ENCODE peak calls at places on chromosomes 3 and 15, in ten cellular contexts. One of them, this sample, is unnamed.

GRCh38 chr15:65067645-65068416 is at the start of gene RASL12:
- DNase-seq in uterus: peak; percentile 63
- DNase-seq in OCI-LY7: no peak
- DNase-seq in colonic mucosa: no peak
- DNase-seq in IMR-90: no peak
- DNase-seq in endothelial cell of umbilical vein: no peak
- DNase-seq in neural progenitor cell: peak; percentile 78
- DNase-seq in body of pancreas: no peak
- DNase-seq in upper lobe of left lung: no peak
- DNase-seq in endodermal cell: peak; percentile 84
- DNase-seq in this sample: no peak

GRCh38 chr3:64681015-64681414 is 6.8 kb downstream of the ADAMTS9 start:
- DNase-seq in uterus: no peak
- DNase-seq in IMR-90: no peak
- DNase-seq in upper lobe of left lung: no peak
- DNase-seq in colonic mucosa: no peak
- DNase-seq in neural progenitor cell: no peak
- DNase-seq in OCI-LY7: no peak
- DNase-seq in body of pancreas: no peak
- DNase-seq in endodermal cell: peak; percentile 52
- DNase-seq in endothelial cell of umbilical vein: no peak
- DNase-seq in this sample: no peak

GRCh38 chr3:195319060-195319459 is 48.1 kb upstream of the XXYLT1 start:
- DNase-seq in body of pancreas: no peak
- DNase-seq in endothelial cell of umbilical vein: no peak
- DNase-seq in IMR-90: no peak
- DNase-seq in neural progenitor cell: no peak
- DNase-seq in OCI-LY7: peak; percentile 33
- DNase-seq in colonic mucosa: no peak
- DNase-seq in uterus: no peak
- DNase-seq in upper lobe of left lung: no peak
- DNase-seq in endodermal cell: no peak
- DNase-seq in this sample: no peak

GRCh38 chr3:125374501-125374995 is 577 bp downstream of the ZNF148 start:
- DNase-seq in neural progenitor cell: peak; percentile 62
- DNase-seq in upper lobe of left lung: peak; percentile 44
- DNase-seq in endothelial cell of umbilical vein: peak; percentile 65
- DNase-seq in IMR-90: peak; percentile 38
- DNase-seq in colonic mucosa: peak; percentile 51
- DNase-seq in uterus: peak; percentile 22
- DNase-seq in endodermal cell: peak; percentile 83
- DNase-seq in OCI-LY7: peak; percentile 56
- DNase-seq in body of pancreas: peak; percentile 43
- DNase-seq in this sample: peak; percentile 60

GRCh38 chr3:185401319-185401955 is 38.5 kb downstream of the MAP3K13 start:
- DNase-seq in IMR-90: peak; percentile 57
- DNase-seq in OCI-LY7: no peak
- DNase-seq in upper lobe of left lung: no peak
- DNase-seq in colonic mucosa: no peak
- DNase-seq in endothelial cell of umbilical vein: peak; percentile 17
- DNase-seq in neural progenitor cell: no peak
- DNase-seq in endodermal cell: no peak
- DNase-seq in uterus: no peak
- DNase-seq in body of pancreas: no peak
- DNase-seq in this sample: peak; percentile 17

GRCh38 chr3:30354972-30355371 is 251.4 kb upstream of the TGFBR2 start:
- DNase-seq in OCI-LY7: no peak
- DNase-seq in IMR-90: peak; percentile 28
- DNase-seq in endodermal cell: no peak
- DNase-seq in colonic mucosa: no peak
- DNase-seq in body of pancreas: no peak
- DNase-seq in upper lobe of left lung: no peak
- DNase-seq in neural progenitor cell: no peak
- DNase-seq in endothelial cell of umbilical vein: peak; percentile 30
- DNase-seq in uterus: no peak
- DNase-seq in this sample: no peak

GRCh38 chr15:25886498-25887140 is 23.5 kb upstream of the ATP10A start:
- DNase-seq in OCI-LY7: no peak
- DNase-seq in neural progenitor cell: no peak
- DNase-seq in endodermal cell: peak; percentile 53
- DNase-seq in uterus: no peak
- DNase-seq in endothelial cell of umbilical vein: no peak
- DNase-seq in upper lobe of left lung: peak; percentile 55
- DNase-seq in colonic mucosa: no peak
- DNase-seq in body of pancreas: peak; percentile 28
- DNase-seq in IMR-90: no peak
- DNase-seq in this sample: no peak

GRCh38 chr15:95520511-95520910 is 810.0 kb upstream of the NR2F2 start:
- DNase-seq in endothelial cell of umbilical vein: peak; percentile 77
- DNase-seq in colonic mucosa: no peak
- DNase-seq in upper lobe of left lung: no peak
- DNase-seq in endodermal cell: no peak
- DNase-seq in body of pancreas: no peak
- DNase-seq in OCI-LY7: no peak
- DNase-seq in IMR-90: no peak
- DNase-seq in uterus: no peak
- DNase-seq in neural progenitor cell: no peak
- DNase-seq in this sample: no peak

GRCh38 chr3:81643721-81644120 is 117.7 kb downstream of the GBE1 start:
- DNase-seq in endodermal cell: no peak
- DNase-seq in endothelial cell of umbilical vein: peak; percentile 41
- DNase-seq in OCI-LY7: no peak
- DNase-seq in IMR-90: peak; percentile 45
- DNase-seq in colonic mucosa: no peak
- DNase-seq in neural progenitor cell: peak; percentile 16
- DNase-seq in uterus: no peak
- DNase-seq in upper lobe of left lung: no peak
- DNase-seq in body of pancreas: no peak
- DNase-seq in this sample: peak; percentile 19

GRCh38 chr3:42102569-42102968 is 11.4 kb downstream of the TRAK1 start:
- DNase-seq in upper lobe of left lung: no peak
- DNase-seq in OCI-LY7: no peak
- DNase-seq in colonic mucosa: no peak
- DNase-seq in endodermal cell: no peak
- DNase-seq in uterus: no peak
- DNase-seq in body of pancreas: no peak
- DNase-seq in IMR-90: no peak
- DNase-seq in neural progenitor cell: no peak
- DNase-seq in endothelial cell of umbilical vein: peak; percentile 21
- DNase-seq in this sample: no peak

GRCh38 chr3:14773281-14773680 is 45.5 kb upstream of the FGD5 start:
- DNase-seq in colonic mucosa: no peak
- DNase-seq in neural progenitor cell: no peak
- DNase-seq in uterus: no peak
- DNase-seq in endothelial cell of umbilical vein: no peak
- DNase-seq in IMR-90: no peak
- DNase-seq in upper lobe of left lung: no peak
- DNase-seq in endodermal cell: no peak
- DNase-seq in body of pancreas: no peak
- DNase-seq in OCI-LY7: no peak
- DNase-seq in this sample: no peak

GRCh38 chr3:32355892-32356291 is 35.8 kb upstream of the CMTM7 start:
- DNase-seq in endothelial cell of umbilical vein: peak; percentile 24
- DNase-seq in neural progenitor cell: no peak
- DNase-seq in OCI-LY7: no peak
- DNase-seq in body of pancreas: no peak
- DNase-seq in upper lobe of left lung: no peak
- DNase-seq in colonic mucosa: no peak
- DNase-seq in endodermal cell: no peak
- DNase-seq in IMR-90: no peak
- DNase-seq in uterus: no peak
- DNase-seq in this sample: no peak

GRCh38 chr3:123421353-123422174 is 27.3 kb downstream of the ADCY5 start:
- DNase-seq in body of pancreas: peak; percentile 60
- DNase-seq in OCI-LY7: no peak
- DNase-seq in endodermal cell: no peak
- DNase-seq in uterus: no peak
- DNase-seq in colonic mucosa: peak; percentile 53
- DNase-seq in neural progenitor cell: no peak
- DNase-seq in IMR-90: no peak
- DNase-seq in endothelial cell of umbilical vein: no peak
- DNase-seq in upper lobe of left lung: no peak
- DNase-seq in this sample: peak; percentile 17

GRCh38 chr3:23809840-23810341 is 4.1 kb downstream of the UBE2E1 start:
- DNase-seq in OCI-LY7: peak; percentile 40
- DNase-seq in endothelial cell of umbilical vein: peak; percentile 14
- DNase-seq in uterus: no peak
- DNase-seq in body of pancreas: no peak
- DNase-seq in neural progenitor cell: no peak
- DNase-seq in colonic mucosa: peak; percentile 34
- DNase-seq in IMR-90: no peak
- DNase-seq in endodermal cell: no peak
- DNase-seq in upper lobe of left lung: no peak
- DNase-seq in this sample: no peak
- H3K4me1 ChIP-seq in OCI-LY7: peaks cover 56% of the 10 kb centered on the region
- H3K4me1 ChIP-seq in endothelial cell of umbilical vein: peaks cover 31% of the 10 kb centered on the region
- H3K4me1 ChIP-seq in uterus: no peaks in the 10 kb centered on the region
- H3K4me1 ChIP-seq in body of pancreas: peaks cover 23% of the 10 kb centered on the region
- H3K4me1 ChIP-seq in neural progenitor cell: peaks cover 49% of the 10 kb centered on the region
- H3K4me1 ChIP-seq in colonic mucosa: peaks cover 5% of the 10 kb centered on the region
- H3K4me1 ChIP-seq in IMR-90: peaks cover 2% of the 10 kb centered on the region
- H3K4me1 ChIP-seq in endodermal cell: peaks cover 10% of the 10 kb centered on the region
- H3K4me1 ChIP-seq in upper lobe of left lung: peaks cover 46% of the 10 kb centered on the region
- H3K4me1 ChIP-seq in this sample: peaks cover 27% of the 10 kb centered on the region

GRCh38 chr15:66835558-66835878 is 133.5 kb downstream of the SMAD6 start:
- DNase-seq in colonic mucosa: no peak
- DNase-seq in upper lobe of left lung: peak; percentile 66
- DNase-seq in uterus: no peak
- DNase-seq in endodermal cell: no peak
- DNase-seq in neural progenitor cell: no peak
- DNase-seq in body of pancreas: no peak
- DNase-seq in OCI-LY7: peak; percentile 70
- DNase-seq in endothelial cell of umbilical vein: no peak
- DNase-seq in IMR-90: peak; percentile 19
- DNase-seq in this sample: no peak
- H3K4me1 ChIP-seq in colonic mucosa: no peaks in the 10 kb centered on the region
- H3K4me1 ChIP-seq in upper lobe of left lung: peaks cover 11% of the 10 kb centered on the region
- H3K4me1 ChIP-seq in uterus: no peaks in the 10 kb centered on the region
- H3K4me1 ChIP-seq in endodermal cell: peaks cover 12% of the 10 kb centered on the region
- H3K4me1 ChIP-seq in neural progenitor cell: peaks cover 19% of the 10 kb centered on the region
- H3K4me1 ChIP-seq in body of pancreas: no peaks in the 10 kb centered on the region
- H3K4me1 ChIP-seq in OCI-LY7: peaks cover 43% of the 10 kb centered on the region
- H3K4me1 ChIP-seq in endothelial cell of umbilical vein: peaks cover under 1% of the 10 kb centered on the region
- H3K4me1 ChIP-seq in IMR-90: peaks cover 9% of the 10 kb centered on the region
- H3K4me1 ChIP-seq in this sample: peaks cover 55% of the 10 kb centered on the region

GRCh38 chr15:70064441-70064840 is 33.3 kb downstream of the TLE3 start:
- DNase-seq in neural progenitor cell: no peak
- DNase-seq in body of pancreas: no peak
- DNase-seq in endothelial cell of umbilical vein: no peak
- DNase-seq in uterus: no peak
- DNase-seq in colonic mucosa: no peak
- DNase-seq in OCI-LY7: no peak
- DNase-seq in upper lobe of left lung: no peak
- DNase-seq in endodermal cell: no peak
- DNase-seq in IMR-90: peak; percentile 21
- DNase-seq in this sample: no peak

GRCh38 chr15:70063284-70063991 is 34.3 kb downstream of the TLE3 start:
- DNase-seq in uterus: peak; percentile 61
- DNase-seq in neural progenitor cell: no peak
- DNase-seq in OCI-LY7: no peak
- DNase-seq in IMR-90: no peak
- DNase-seq in endothelial cell of umbilical vein: no peak
- DNase-seq in colonic mucosa: no peak
- DNase-seq in upper lobe of left lung: no peak
- DNase-seq in endodermal cell: no peak
- DNase-seq in body of pancreas: no peak
- DNase-seq in this sample: no peak

GRCh38 chr15:70062321-70062956 is 35.3 kb downstream of the TLE3 start:
- DNase-seq in endodermal cell: no peak
- DNase-seq in colonic mucosa: peak; percentile 83
- DNase-seq in OCI-LY7: no peak
- DNase-seq in neural progenitor cell: peak; percentile 48
- DNase-seq in uterus: peak; percentile 78
- DNase-seq in endothelial cell of umbilical vein: peak; percentile 60
- DNase-seq in IMR-90: peak; percentile 90
- DNase-seq in body of pancreas: peak; percentile 74
- DNase-seq in upper lobe of left lung: no peak
- DNase-seq in this sample: peak; percentile 17

GRCh38 chr15:70065006-70065722 is 32.6 kb downstream of the TLE3 start:
- DNase-seq in colonic mucosa: peak; percentile 72
- DNase-seq in IMR-90: no peak
- DNase-seq in OCI-LY7: no peak
- DNase-seq in uterus: no peak
- DNase-seq in endodermal cell: no peak
- DNase-seq in neural progenitor cell: no peak
- DNase-seq in endothelial cell of umbilical vein: no peak
- DNase-seq in body of pancreas: peak; percentile 91
- DNase-seq in upper lobe of left lung: peak; percentile 50
- DNase-seq in this sample: no peak

GRCh38 chr15:70063992-70064379 is 33.7 kb downstream of the TLE3 start:
- DNase-seq in IMR-90: no peak
- DNase-seq in OCI-LY7: no peak
- DNase-seq in neural progenitor cell: no peak
- DNase-seq in endothelial cell of umbilical vein: no peak
- DNase-seq in upper lobe of left lung: no peak
- DNase-seq in uterus: no peak
- DNase-seq in colonic mucosa: no peak
- DNase-seq in body of pancreas: no peak
- DNase-seq in endodermal cell: no peak
- DNase-seq in this sample: no peak
- H3K4me1 ChIP-seq in IMR-90: peaks cover 21% of the 10 kb centered on the region
- H3K4me1 ChIP-seq in OCI-LY7: no peaks in the 10 kb centered on the region
- H3K4me1 ChIP-seq in neural progenitor cell: no peaks in the 10 kb centered on the region
- H3K4me1 ChIP-seq in endothelial cell of umbilical vein: peaks cover 6% of the 10 kb centered on the region
- H3K4me1 ChIP-seq in upper lobe of left lung: peaks cover 3% of the 10 kb centered on the region
- H3K4me1 ChIP-seq in uterus: peaks cover 5% of the 10 kb centered on the region
- H3K4me1 ChIP-seq in colonic mucosa: peaks cover 4% of the 10 kb centered on the region
- H3K4me1 ChIP-seq in body of pancreas: peaks cover 48% of the 10 kb centered on the region
- H3K4me1 ChIP-seq in endodermal cell: peaks cover 6% of the 10 kb centered on the region
- H3K4me1 ChIP-seq in this sample: peaks cover 40% of the 10 kb centered on the region

DNA sequence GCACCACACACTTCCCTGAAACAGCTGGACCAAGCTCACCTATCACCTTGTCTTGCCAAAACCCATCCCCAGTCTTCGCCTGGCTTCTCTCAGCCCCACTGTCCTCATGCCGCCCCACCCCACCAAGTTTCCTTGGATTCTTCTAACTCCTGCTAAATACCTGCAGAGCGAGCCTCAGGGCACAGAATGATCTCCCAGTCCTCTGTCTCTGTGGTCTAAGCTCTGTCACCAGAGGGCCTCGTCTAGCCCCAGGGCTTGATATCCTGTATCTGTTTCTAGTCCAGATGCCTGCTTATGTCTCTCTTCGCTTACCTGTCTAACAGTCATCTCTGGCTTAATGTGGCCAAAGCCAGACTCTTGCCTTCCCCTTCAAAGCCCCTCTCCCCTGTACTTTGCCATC is 9.7 kb downstream of the CCDC12 start:
- DNase-seq in uterus: no peak
- DNase-seq in OCI-LY7: peak; percentile 42
- DNase-seq in endodermal cell: no peak
- DNase-seq in neural progenitor cell: no peak
- DNase-seq in upper lobe of left lung: no peak
- DNase-seq in endothelial cell of umbilical vein: no peak
- DNase-seq in IMR-90: no peak
- DNase-seq in body of pancreas: no peak
- DNase-seq in colonic mucosa: no peak
- DNase-seq in this sample: no peak
- H3K4me1 ChIP-seq in uterus: peaks cover 6% of the 10 kb centered on the region
- H3K4me1 ChIP-seq in OCI-LY7: peaks cover 67% of the 10 kb centered on the region
- H3K4me1 ChIP-seq in endodermal cell: peaks cover 9% of the 10 kb centered on the region
- H3K4me1 ChIP-seq in neural progenitor cell: no peaks in the 10 kb centered on the region
- H3K4me1 ChIP-seq in upper lobe of left lung: peaks cover 68% of the 10 kb centered on the region
- H3K4me1 ChIP-seq in endothelial cell of umbilical vein: peaks cover 17% of the 10 kb centered on the region
- H3K4me1 ChIP-seq in IMR-90: peaks cover 22% of the 10 kb centered on the region
- H3K4me1 ChIP-seq in body of pancreas: peaks cover 75% of the 10 kb centered on the region
- H3K4me1 ChIP-seq in colonic mucosa: peaks cover 8% of the 10 kb centered on the region
- H3K4me1 ChIP-seq in this sample: peaks cover 31% of the 10 kb centered on the region

GRCh38 chr3:130746296-130747039 is at the start of gene PIK3R4:
- DNase-seq in OCI-LY7: peak; percentile 97
- DNase-seq in endothelial cell of umbilical vein: peak; percentile 98
- DNase-seq in endodermal cell: peak; percentile 98
- DNase-seq in body of pancreas: peak; percentile 93
- DNase-seq in colonic mucosa: peak; percentile 99
- DNase-seq in IMR-90: peak; percentile 97
- DNase-seq in upper lobe of left lung: peak; percentile 97
- DNase-seq in uterus: peak; percentile 96
- DNase-seq in neural progenitor cell: peak; percentile 98
- DNase-seq in this sample: peak; percentile 99
- H3K4me1 ChIP-seq in OCI-LY7: peaks cover 42% of the 10 kb centered on the region
- H3K4me1 ChIP-seq in endothelial cell of umbilical vein: peaks cover 19% of the 10 kb centered on the region
- H3K4me1 ChIP-seq in endodermal cell: no peaks in the 10 kb centered on the region
- H3K4me1 ChIP-seq in body of pancreas: peaks cover 41% of the 10 kb centered on the region
- H3K4me1 ChIP-seq in colonic mucosa: no peaks in the 10 kb centered on the region
- H3K4me1 ChIP-seq in IMR-90: no peaks in the 10 kb centered on the region
- H3K4me1 ChIP-seq in upper lobe of left lung: peaks cover 30% of the 10 kb centered on the region
- H3K4me1 ChIP-seq in uterus: no peaks in the 10 kb centered on the region
- H3K4me1 ChIP-seq in neural progenitor cell: peaks cover 21% of the 10 kb centered on the region
- H3K4me1 ChIP-seq in this sample: peaks cover 39% of the 10 kb centered on the region

This sample was measured in adipocyte.